ENCODE peak calls at places on chromosomes 4 and X, in five cellular contexts. One of them, this sample, is unnamed.

GRCh38 chr4:157576671-157577070 is 356.1 kb downstream of the GRIA2 start:
- DNase-seq in astrocyte of the hippocampus: no peak
- DNase-seq in fibroblast of mammary gland: no peak
- DNase-seq in stimulated activated CD4-positive, alpha-beta T cell treated with anti-CD3 and anti-CD28 coated beads, Interleukin-2, amount 100 ng/mL, for 48 hours: no peak
- DNase-seq in activated CD4-positive, alpha-beta memory T cell treated with anti-CD3 and anti-CD28 coated beads, Interleukin-2, amount 10 ng/mL, durations not matched to agents 7 days and 5 days: no peak
- DNase-seq in this sample: no peak

GRCh38 chr4:22179124-22179874 is 230.7 kb upstream of the KCNIP4 start:
- DNase-seq in stimulated activated CD4-positive, alpha-beta T cell treated with anti-CD3 and anti-CD28 coated beads, Interleukin-2, amount 100 ng/mL, for 48 hours: no peak
- DNase-seq in fibroblast of mammary gland: peak; percentile 97
- DNase-seq in activated CD4-positive, alpha-beta memory T cell treated with anti-CD3 and anti-CD28 coated beads, Interleukin-2, amount 10 ng/mL, durations not matched to agents 7 days and 5 days: no peak
- DNase-seq in astrocyte of the hippocampus: peak; percentile 89
- DNase-seq in this sample: no peak

GRCh38 chrX:132009344-132009743 is 13.8 kb upstream of the STK26 start:
- DNase-seq in activated CD4-positive, alpha-beta memory T cell treated with anti-CD3 and anti-CD28 coated beads, Interleukin-2, amount 10 ng/mL, durations not matched to agents 7 days and 5 days: no peak
- DNase-seq in fibroblast of mammary gland: no peak
- DNase-seq in stimulated activated CD4-positive, alpha-beta T cell treated with anti-CD3 and anti-CD28 coated beads, Interleukin-2, amount 100 ng/mL, for 48 hours: no peak
- DNase-seq in astrocyte of the hippocampus: no peak
- DNase-seq in this sample: no peak

GRCh38 chr4:7238300-7238960 is 46.1 kb downstream of the SORCS2 start:
- DNase-seq in activated CD4-positive, alpha-beta memory T cell treated with anti-CD3 and anti-CD28 coated beads, Interleukin-2, amount 10 ng/mL, durations not matched to agents 7 days and 5 days: no peak
- DNase-seq in fibroblast of mammary gland: peak; percentile 27
- DNase-seq in stimulated activated CD4-positive, alpha-beta T cell treated with anti-CD3 and anti-CD28 coated beads, Interleukin-2, amount 100 ng/mL, for 48 hours: no peak
- DNase-seq in astrocyte of the hippocampus: no peak
- DNase-seq in this sample: no peak

GRCh38 chr4:626201-627091 is 1.1 kb downstream of the PDE6B start:
- DNase-seq in activated CD4-positive, alpha-beta memory T cell treated with anti-CD3 and anti-CD28 coated beads, Interleukin-2, amount 10 ng/mL, durations not matched to agents 7 days and 5 days: no peak
- DNase-seq in stimulated activated CD4-positive, alpha-beta T cell treated with anti-CD3 and anti-CD28 coated beads, Interleukin-2, amount 100 ng/mL, for 48 hours: no peak
- DNase-seq in fibroblast of mammary gland: no peak
- DNase-seq in astrocyte of the hippocampus: no peak
- DNase-seq in this sample: no peak

GRCh38 chr4:138890921-138891570 is 124.5 kb upstream of the NOCT start:
- DNase-seq in fibroblast of mammary gland: no peak
- DNase-seq in stimulated activated CD4-positive, alpha-beta T cell treated with anti-CD3 and anti-CD28 coated beads, Interleukin-2, amount 100 ng/mL, for 48 hours: no peak
- DNase-seq in activated CD4-positive, alpha-beta memory T cell treated with anti-CD3 and anti-CD28 coated beads, Interleukin-2, amount 10 ng/mL, durations not matched to agents 7 days and 5 days: no peak
- DNase-seq in astrocyte of the hippocampus: no peak
- DNase-seq in this sample: no peak

GRCh38 chrX:71604796-71605568 is 13.3 kb downstream of the CXCR3 start:
- DNase-seq in stimulated activated CD4-positive, alpha-beta T cell treated with anti-CD3 and anti-CD28 coated beads, Interleukin-2, amount 100 ng/mL, for 48 hours: no peak
- DNase-seq in activated CD4-positive, alpha-beta memory T cell treated with anti-CD3 and anti-CD28 coated beads, Interleukin-2, amount 10 ng/mL, durations not matched to agents 7 days and 5 days: no peak
- DNase-seq in astrocyte of the hippocampus: no peak
- DNase-seq in fibroblast of mammary gland: no peak
- DNase-seq in this sample: no peak

GRCh38 chr4:80471701-80472100 is 136.2 kb downstream of the CFAP299 start:
- DNase-seq in fibroblast of mammary gland: no peak
- DNase-seq in astrocyte of the hippocampus: peak; percentile 42
- DNase-seq in stimulated activated CD4-positive, alpha-beta T cell treated with anti-CD3 and anti-CD28 coated beads, Interleukin-2, amount 100 ng/mL, for 48 hours: no peak
- DNase-seq in activated CD4-positive, alpha-beta memory T cell treated with anti-CD3 and anti-CD28 coated beads, Interleukin-2, amount 10 ng/mL, durations not matched to agents 7 days and 5 days: no peak
- DNase-seq in this sample: no peak

GRCh38 chrX:48997865-48998264 is 4.2 kb downstream of the GRIPAP1 start:
- DNase-seq in fibroblast of mammary gland: no peak
- DNase-seq in activated CD4-positive, alpha-beta memory T cell treated with anti-CD3 and anti-CD28 coated beads, Interleukin-2, amount 10 ng/mL, durations not matched to agents 7 days and 5 days: no peak
- DNase-seq in astrocyte of the hippocampus: no peak
- DNase-seq in stimulated activated CD4-positive, alpha-beta T cell treated with anti-CD3 and anti-CD28 coated beads, Interleukin-2, amount 100 ng/mL, for 48 hours: no peak
- DNase-seq in this sample: no peak

GRCh38 chrX:69028761-69029120 is 136.5 kb downstream of the PJA1 start:
- DNase-seq in fibroblast of mammary gland: no peak
- DNase-seq in astrocyte of the hippocampus: no peak
- DNase-seq in activated CD4-positive, alpha-beta memory T cell treated with anti-CD3 and anti-CD28 coated beads, Interleukin-2, amount 10 ng/mL, durations not matched to agents 7 days and 5 days: no peak
- DNase-seq in stimulated activated CD4-positive, alpha-beta T cell treated with anti-CD3 and anti-CD28 coated beads, Interleukin-2, amount 100 ng/mL, for 48 hours: no peak
- DNase-seq in this sample: no peak

GRCh38 chr4:184387351-184387750 is 87.0 kb downstream of the IRF2 start:
- DNase-seq in activated CD4-positive, alpha-beta memory T cell treated with anti-CD3 and anti-CD28 coated beads, Interleukin-2, amount 10 ng/mL, durations not matched to agents 7 days and 5 days: no peak
- DNase-seq in stimulated activated CD4-positive, alpha-beta T cell treated with anti-CD3 and anti-CD28 coated beads, Interleukin-2, amount 100 ng/mL, for 48 hours: no peak
- DNase-seq in astrocyte of the hippocampus: no peak
- DNase-seq in fibroblast of mammary gland: no peak
- DNase-seq in this sample: no peak

GRCh38 chr4:101865501-101866062 is 75.1 kb downstream of the BANK1 start:
- DNase-seq in fibroblast of mammary gland: no peak
- DNase-seq in activated CD4-positive, alpha-beta memory T cell treated with anti-CD3 and anti-CD28 coated beads, Interleukin-2, amount 10 ng/mL, durations not matched to agents 7 days and 5 days: no peak
- DNase-seq in astrocyte of the hippocampus: peak; percentile 76
- DNase-seq in stimulated activated CD4-positive, alpha-beta T cell treated with anti-CD3 and anti-CD28 coated beads, Interleukin-2, amount 100 ng/mL, for 48 hours: no peak
- DNase-seq in this sample: no peak

GRCh38 chr4:8594097-8595038 is 1.8 kb downstream of the CPZ start:
- DNase-seq in stimulated activated CD4-positive, alpha-beta T cell treated with anti-CD3 and anti-CD28 coated beads, Interleukin-2, amount 100 ng/mL, for 48 hours: peak; percentile 34
- DNase-seq in fibroblast of mammary gland: peak; percentile 76
- DNase-seq in activated CD4-positive, alpha-beta memory T cell treated with anti-CD3 and anti-CD28 coated beads, Interleukin-2, amount 10 ng/mL, durations not matched to agents 7 days and 5 days: peak; percentile 25
- DNase-seq in astrocyte of the hippocampus: peak; percentile 83
- DNase-seq in this sample: peak; percentile 57

GRCh38 chr4:41878170-41878941 is 56.9 kb upstream of the TMEM33 start:
- DNase-seq in fibroblast of mammary gland: no peak
- DNase-seq in stimulated activated CD4-positive, alpha-beta T cell treated with anti-CD3 and anti-CD28 coated beads, Interleukin-2, amount 100 ng/mL, for 48 hours: no peak
- DNase-seq in astrocyte of the hippocampus: no peak
- DNase-seq in activated CD4-positive, alpha-beta memory T cell treated with anti-CD3 and anti-CD28 coated beads, Interleukin-2, amount 10 ng/mL, durations not matched to agents 7 days and 5 days: no peak
- DNase-seq in this sample: no peak

GRCh38 chr4:4284827-4285618 is 4.9 kb downstream of the LYAR start:
- DNase-seq in stimulated activated CD4-positive, alpha-beta T cell treated with anti-CD3 and anti-CD28 coated beads, Interleukin-2, amount 100 ng/mL, for 48 hours: no peak
- DNase-seq in astrocyte of the hippocampus: no peak
- DNase-seq in activated CD4-positive, alpha-beta memory T cell treated with anti-CD3 and anti-CD28 coated beads, Interleukin-2, amount 10 ng/mL, durations not matched to agents 7 days and 5 days: no peak
- DNase-seq in fibroblast of mammary gland: peak; percentile 68
- DNase-seq in this sample: peak; percentile 65

GRCh38 chr4:38030023-38030422 is 69.8 kb downstream of the PTTG2 start:
- DNase-seq in astrocyte of the hippocampus: peak; percentile 39
- DNase-seq in fibroblast of mammary gland: peak; percentile 90
- DNase-seq in activated CD4-positive, alpha-beta memory T cell treated with anti-CD3 and anti-CD28 coated beads, Interleukin-2, amount 10 ng/mL, durations not matched to agents 7 days and 5 days: no peak
- DNase-seq in stimulated activated CD4-positive, alpha-beta T cell treated with anti-CD3 and anti-CD28 coated beads, Interleukin-2, amount 100 ng/mL, for 48 hours: no peak
- DNase-seq in this sample: no peak

GRCh38 chrX:129779086-129779672 is 570 bp upstream of the SASH3 start:
- DNase-seq in stimulated activated CD4-positive, alpha-beta T cell treated with anti-CD3 and anti-CD28 coated beads, Interleukin-2, amount 100 ng/mL, for 48 hours: no peak
- DNase-seq in fibroblast of mammary gland: no peak
- DNase-seq in activated CD4-positive, alpha-beta memory T cell treated with anti-CD3 and anti-CD28 coated beads, Interleukin-2, amount 10 ng/mL, durations not matched to agents 7 days and 5 days: no peak
- DNase-seq in astrocyte of the hippocampus: no peak
- DNase-seq in this sample: no peak

GRCh38 chr4:165761968-165762367 is 111.1 kb upstream of the TLL1 start:
- DNase-seq in astrocyte of the hippocampus: peak; percentile 63
- DNase-seq in fibroblast of mammary gland: no peak
- DNase-seq in activated CD4-positive, alpha-beta memory T cell treated with anti-CD3 and anti-CD28 coated beads, Interleukin-2, amount 10 ng/mL, durations not matched to agents 7 days and 5 days: no peak
- DNase-seq in stimulated activated CD4-positive, alpha-beta T cell treated with anti-CD3 and anti-CD28 coated beads, Interleukin-2, amount 100 ng/mL, for 48 hours: no peak
- DNase-seq in this sample: no peak

GRCh38 chr4:13640149-13640671 is 12.7 kb upstream of the BOD1L1 start:
- DNase-seq in fibroblast of mammary gland: peak; percentile 95
- DNase-seq in activated CD4-positive, alpha-beta memory T cell treated with anti-CD3 and anti-CD28 coated beads, Interleukin-2, amount 10 ng/mL, durations not matched to agents 7 days and 5 days: no peak
- DNase-seq in stimulated activated CD4-positive, alpha-beta T cell treated with anti-CD3 and anti-CD28 coated beads, Interleukin-2, amount 100 ng/mL, for 48 hours: no peak
- DNase-seq in astrocyte of the hippocampus: peak; percentile 65
- DNase-seq in this sample: no peak

GRCh38 chr4:1418494-1419285 is 12.4 kb upstream of the NKX1-1 start:
- DNase-seq in astrocyte of the hippocampus: no peak
- DNase-seq in stimulated activated CD4-positive, alpha-beta T cell treated with anti-CD3 and anti-CD28 coated beads, Interleukin-2, amount 100 ng/mL, for 48 hours: no peak
- DNase-seq in fibroblast of mammary gland: no peak
- DNase-seq in activated CD4-positive, alpha-beta memory T cell treated with anti-CD3 and anti-CD28 coated beads, Interleukin-2, amount 10 ng/mL, durations not matched to agents 7 days and 5 days: peak; percentile 3
- DNase-seq in this sample: no peak

GRCh38 chrX:154549766-154550165 is 2.3 kb downstream of the IKBKG start:
- DNase-seq in stimulated activated CD4-positive, alpha-beta T cell treated with anti-CD3 and anti-CD28 coated beads, Interleukin-2, amount 100 ng/mL, for 48 hours: no peak
- DNase-seq in activated CD4-positive, alpha-beta memory T cell treated with anti-CD3 and anti-CD28 coated beads, Interleukin-2, amount 10 ng/mL, durations not matched to agents 7 days and 5 days: no peak
- DNase-seq in fibroblast of mammary gland: peak; percentile 41
- DNase-seq in astrocyte of the hippocampus: no peak
- DNase-seq in this sample: no peak

GRCh38 chr4:4456351-4456750 is 69.4 kb downstream of the NSG1 start:
- DNase-seq in astrocyte of the hippocampus: no peak
- DNase-seq in stimulated activated CD4-positive, alpha-beta T cell treated with anti-CD3 and anti-CD28 coated beads, Interleukin-2, amount 100 ng/mL, for 48 hours: no peak
- DNase-seq in fibroblast of mammary gland: no peak
- DNase-seq in activated CD4-positive, alpha-beta memory T cell treated with anti-CD3 and anti-CD28 coated beads, Interleukin-2, amount 10 ng/mL, durations not matched to agents 7 days and 5 days: no peak
- DNase-seq in this sample: no peak

GRCh38 chrX:95076449-95076848 is 1402.4 kb downstream of the FAM133A start:
- DNase-seq in activated CD4-positive, alpha-beta memory T cell treated with anti-CD3 and anti-CD28 coated beads, Interleukin-2, amount 10 ng/mL, durations not matched to agents 7 days and 5 days: no peak
- DNase-seq in stimulated activated CD4-positive, alpha-beta T cell treated with anti-CD3 and anti-CD28 coated beads, Interleukin-2, amount 100 ng/mL, for 48 hours: no peak
- DNase-seq in astrocyte of the hippocampus: peak; percentile 19
- DNase-seq in fibroblast of mammary gland: peak; percentile 60
- DNase-seq in this sample: no peak

GRCh38 chr4:123701046-123701445 is 304.5 kb downstream of the SPRY1 start:
- DNase-seq in activated CD4-positive, alpha-beta memory T cell treated with anti-CD3 and anti-CD28 coated beads, Interleukin-2, amount 10 ng/mL, durations not matched to agents 7 days and 5 days: no peak
- DNase-seq in astrocyte of the hippocampus: peak; percentile 7
- DNase-seq in fibroblast of mammary gland: peak; percentile 63
- DNase-seq in stimulated activated CD4-positive, alpha-beta T cell treated with anti-CD3 and anti-CD28 coated beads, Interleukin-2, amount 100 ng/mL, for 48 hours: no peak
- DNase-seq in this sample: no peak

GRCh38 chr4:90030953-90031352 is 96.2 kb upstream of the CCSER1 start:
- DNase-seq in activated CD4-positive, alpha-beta memory T cell treated with anti-CD3 and anti-CD28 coated beads, Interleukin-2, amount 10 ng/mL, durations not matched to agents 7 days and 5 days: no peak
- DNase-seq in astrocyte of the hippocampus: peak; percentile 4
- DNase-seq in stimulated activated CD4-positive, alpha-beta T cell treated with anti-CD3 and anti-CD28 coated beads, Interleukin-2, amount 100 ng/mL, for 48 hours: no peak
- DNase-seq in fibroblast of mammary gland: no peak
- DNase-seq in this sample: no peak

GRCh38 chrX:40155617-40156471 is 58.1 kb upstream of the BCOR start:
- DNase-seq in stimulated activated CD4-positive, alpha-beta T cell treated with anti-CD3 and anti-CD28 coated beads, Interleukin-2, amount 100 ng/mL, for 48 hours: no peak
- DNase-seq in fibroblast of mammary gland: no peak
- DNase-seq in activated CD4-positive, alpha-beta memory T cell treated with anti-CD3 and anti-CD28 coated beads, Interleukin-2, amount 10 ng/mL, durations not matched to agents 7 days and 5 days: no peak
- DNase-seq in astrocyte of the hippocampus: no peak
- DNase-seq in this sample: no peak

GRCh38 chr4:150181536-150181935 is 103.3 kb downstream of the DCLK2 start:
- DNase-seq in fibroblast of mammary gland: peak; percentile 24
- DNase-seq in astrocyte of the hippocampus: peak; percentile 50
- DNase-seq in activated CD4-positive, alpha-beta memory T cell treated with anti-CD3 and anti-CD28 coated beads, Interleukin-2, amount 10 ng/mL, durations not matched to agents 7 days and 5 days: no peak
- DNase-seq in stimulated activated CD4-positive, alpha-beta T cell treated with anti-CD3 and anti-CD28 coated beads, Interleukin-2, amount 100 ng/mL, for 48 hours: no peak
- DNase-seq in this sample: no peak

GRCh38 chrX:136752796-136753195 is 27.9 kb downstream of the ARHGEF6 start:
- DNase-seq in astrocyte of the hippocampus: no peak
- DNase-seq in activated CD4-positive, alpha-beta memory T cell treated with anti-CD3 and anti-CD28 coated beads, Interleukin-2, amount 10 ng/mL, durations not matched to agents 7 days and 5 days: no peak
- DNase-seq in fibroblast of mammary gland: peak; percentile 57
- DNase-seq in stimulated activated CD4-positive, alpha-beta T cell treated with anti-CD3 and anti-CD28 coated beads, Interleukin-2, amount 100 ng/mL, for 48 hours: no peak
- DNase-seq in this sample: no peak

GRCh38 chrX:124217289-124218251 is 114.9 kb upstream of the TEX13D start:
- DNase-seq in activated CD4-positive, alpha-beta memory T cell treated with anti-CD3 and anti-CD28 coated beads, Interleukin-2, amount 10 ng/mL, durations not matched to agents 7 days and 5 days: peak; percentile 74
- DNase-seq in astrocyte of the hippocampus: peak; percentile 40
- DNase-seq in fibroblast of mammary gland: no peak
- DNase-seq in stimulated activated CD4-positive, alpha-beta T cell treated with anti-CD3 and anti-CD28 coated beads, Interleukin-2, amount 100 ng/mL, for 48 hours: peak; percentile 32
- DNase-seq in this sample: peak; percentile 50

This sample was measured in CMK.